ENCODE peak calls at places on chromosomes 6 and 20, in seven cellular contexts. Q is GM12878, W is H1, V is SK-N-SH, B is HepG2, C is HCT116, I is K562. A is an unnamed sample.
A peak's percentile ranks its signal among the peaks of the same experiment; 100 is the strongest.

GRCh38 chr6:138645976-138646640 is 127.5 kb upstream of the CCDC28A start:
- DNase-seq in W (no peak), I (no peak), B (no peak), V (no peak), Q (no peak), C (no peak), A (no peak)

GRCh38 chr20:35271073-35271882 is 6.6 kb downstream of the MMP24OS start:
- DNase-seq in W (no peak), Q (no peak), C (no peak), V (no peak), I (peak; percentile 82), B (no peak), A (no peak)

GRCh38 chr6:30490031-30490876 is 945 bp downstream of the HLA-E start:
- DNase-seq in V (peak; percentile 71), C (no peak), Q (peak; percentile 31), W (peak; percentile 80), B (no peak), I (peak; percentile 92), A (peak; percentile 65)

GRCh38 chr6:95693108-95693507 is 115.8 kb downstream of the MANEA start:
- DNase-seq in B (peak; percentile 10), V (no peak), C (no peak), Q (no peak), I (no peak), W (no peak), A (no peak)

GRCh38 chr20:5863040-5863811 is 87.1 kb downstream of the TRMT6 start:
- DNase-seq in V (no peak), C (no peak), B (no peak), I (no peak), W (no peak), Q (no peak), A (no peak)

GRCh38 chr6:45714795-45715507 is 300.7 kb downstream of the CLIC5 start:
- DNase-seq in I (peak; percentile 20), B (peak; percentile 74), V (peak; percentile 51), C (peak; percentile 73), Q (peak; percentile 48), W (peak; percentile 49), A (peak; percentile 91)

GRCh38 chr20:54633903-54634302 is 158.5 kb downstream of the DOK5 start:
- DNase-seq in V (no peak), I (no peak), B (no peak), Q (peak; percentile 84), W (no peak), C (no peak), A (no peak)

GRCh38 chr6:15322781-15323536 is 77.1 kb downstream of the JARID2 start:
- DNase-seq in V (no peak), W (peak; percentile 43), B (no peak), C (peak; percentile 16), Q (no peak), I (no peak), A (no peak)

GRCh38 chr6:149400050-149400449 is at the start of gene SUMO4:
- DNase-seq in B (no peak), V (no peak), Q (no peak), C (no peak), W (no peak), I (peak; percentile 21), A (no peak)

GRCh38 chr6:44001318-44001868 is 125.9 kb downstream of the MRPL14 start:
- DNase-seq in W (peak; percentile 79), V (peak; percentile 67), B (peak; percentile 52), I (peak; percentile 90), Q (peak; percentile 72), C (peak; percentile 54), A (no peak)

GRCh38 chr6:105507811-105508210 is 104.9 kb upstream of the PREP start:
- DNase-seq in C (no peak), I (no peak), Q (no peak), B (no peak), V (no peak), W (no peak), A (no peak)

GRCh38 chr6:157037165-157037564 is 260.0 kb downstream of the ARID1B start:
- DNase-seq in B (no peak), C (no peak), V (no peak), W (no peak), Q (no peak), I (no peak), A (no peak)

GRCh38 chr6:156718647-156719394 is 58.4 kb upstream of the ARID1B start:
- DNase-seq in V (no peak), I (peak; percentile 68), W (no peak), Q (no peak), C (peak; percentile 69), B (peak; percentile 26), A (peak; percentile 48)

GRCh38 chr6:21924002-21924401 is 330.5 kb downstream of the SOX4 start:
- DNase-seq in B (no peak), W (no peak), Q (no peak), C (no peak), V (no peak), I (no peak), A (no peak)

GRCh38 chr20:36893801-36894200 is 17.9 kb downstream of the TLDC2 start:
- DNase-seq in V (no peak), I (no peak), C (no peak), B (no peak), Q (no peak), W (no peak), A (no peak)

GRCh38 chr20:30506100-30506499 is 751.4 kb upstream of the DEFB115 start:
- DNase-seq in W (peak; percentile 40), V (no peak), B (no peak), Q (no peak), I (no peak), C (no peak), A (no peak)

GRCh38 chr6:105204331-105204730 is 24.5 kb upstream of the POPDC3 start:
- DNase-seq in Q (no peak), B (no peak), V (no peak), I (no peak), C (no peak), W (no peak), A (no peak)

GRCh38 chr20:46190796-46191540 is 72.9 kb downstream of the CD40 start:
- DNase-seq in B (no peak), Q (no peak), I (no peak), C (no peak), W (no peak), V (no peak), A (no peak)

GRCh38 chr6:85865665-85866372 is 223.1 kb upstream of the SYNCRIP start:
- DNase-seq in I (no peak), Q (no peak), C (peak; percentile 3), V (no peak), B (peak; percentile 74), W (no peak), A (no peak)

GRCh38 chr20:59571591-59572314 is 32.6 kb upstream of the PHACTR3 start:
- DNase-seq in I (peak; percentile 83), W (peak; percentile 91), Q (no peak), C (peak; percentile 12), B (peak; percentile 51), V (peak; percentile 91), A (peak; percentile 93)

GRCh38 chr6:26158581-26159416 is 71.6 kb downstream of the HFE start:
- DNase-seq in C (no peak), Q (peak; percentile 53), V (no peak), I (peak; percentile 38), W (no peak), B (no peak), A (peak; percentile 50)

GRCh38 chr20:6599876-6600275 is 167.6 kb upstream of the BMP2 start:
- DNase-seq in Q (no peak), B (no peak), W (no peak), C (no peak), V (no peak), I (no peak), A (no peak)

GRCh38 chr20:1489764-1490436 is 1.3 kb downstream of the SIRPB2 start:
- DNase-seq in Q (no peak), B (no peak), I (no peak), W (no peak), V (no peak), C (peak; percentile 41), A (no peak)
- TF ChIP-seq JUND in Q (no peak), B (no peak), I (no peak), W (no peak), V (no peak), C (peak; percentile 78), A (no peak)

GRCh38 chr20:47287609-47288144 is 68.8 kb downstream of the ZMYND8 start:
- DNase-seq in W (no peak), B (no peak), Q (no peak), C (no peak), I (no peak), V (no peak), A (no peak)
- TF ChIP-seq JUND in W (no peak), B (no peak), Q (no peak), C (no peak), I (no peak), V (no peak), A (no peak)

GRCh38 chr6:7200598-7201443 is 93.1 kb downstream of the RREB1 start:
- DNase-seq in I (no peak), B (peak; percentile 89), V (no peak), W (no peak), C (no peak), Q (no peak), A (peak; percentile 60)

GRCh38 chr6:7204726-7205125 is 97.0 kb downstream of the RREB1 start:
- DNase-seq in B (no peak), V (no peak), I (no peak), Q (no peak), W (no peak), C (no peak), A (no peak)

GRCh38 chr6:7203939-7204338 is 96.2 kb downstream of the RREB1 start:
- DNase-seq in Q (no peak), B (no peak), V (no peak), W (no peak), C (no peak), I (no peak), A (no peak)

GRCh38 chr6:7201444-7201731 is 93.6 kb downstream of the RREB1 start:
- DNase-seq in W (no peak), B (no peak), C (no peak), Q (no peak), I (peak; percentile 48), V (no peak), A (no peak)

GRCh38 chr6:7201732-7202541 is 94.2 kb downstream of the RREB1 start:
- DNase-seq in C (no peak), V (no peak), Q (peak; percentile 82), B (no peak), W (no peak), I (peak; percentile 86), A (peak; percentile 18)
- TF ChIP-seq JUND in C (no peak), V (no peak), Q (no peak), B (no peak), W (no peak), I (peak; percentile 91), A (no peak)

GRCh38 chr6:152637422-152638047 is 373 bp upstream of the SYNE1 start:
- DNase-seq in I (no peak), W (no peak), B (no peak), V (no peak), C (no peak), Q (no peak), A (no peak)

GRCh38 chr6:152632383-152632782 is 4.8 kb downstream of the SYNE1 start:
- DNase-seq in V (no peak), W (no peak), C (no peak), Q (no peak), B (no peak), I (no peak), A (no peak)

GRCh38 chr6:152634773-152635172 is 2.4 kb downstream of the SYNE1 start:
- DNase-seq in I (no peak), B (no peak), C (no peak), W (no peak), V (no peak), Q (no peak), A (no peak)

GRCh38 chr6:152635949-152636674 is 1.1 kb downstream of the SYNE1 start:
- DNase-seq in B (no peak), C (no peak), W (peak; percentile 59), Q (no peak), V (peak; percentile 56), I (no peak), A (no peak)

GRCh38 chr6:152636675-152637421 is at the start of gene SYNE1:
- DNase-seq in I (no peak), B (no peak), W (peak; percentile 72), V (peak; percentile 84), C (no peak), Q (no peak), A (peak; percentile 16)
- TF ChIP-seq JUND in I (no peak), B (no peak), W (no peak), V (no peak), C (no peak), Q (no peak), A (no peak)

A was measured in T47D.